ENCODE peak calls at places on chromosomes 12 and 14, in six cellular contexts. One of them, this sample, is unnamed.
A peak's percentile ranks its signal among the peaks of the same experiment; 100 is the strongest.

GRCh38 chr14:65144170-65144569 is 41.9 kb upstream of the MAX start:
- DNase-seq in GM12878: no peak
- DNase-seq in H1: no peak
- DNase-seq in K562: no peak
- DNase-seq in HepG2: no peak
- DNase-seq in GM12891: no peak
- DNase-seq in this sample: no peak

GRCh38 chr12:112924986-112925385 is 13.3 kb upstream of the OAS3 start:
- DNase-seq in GM12878: peak; percentile 36
- DNase-seq in GM12891: no peak
- DNase-seq in HepG2: peak; percentile 56
- DNase-seq in H1: no peak
- DNase-seq in K562: no peak
- DNase-seq in this sample: no peak

GRCh38 chr12:113422030-113422900 is at the start of gene SDSL:
- DNase-seq in HepG2: peak; percentile 48
- DNase-seq in GM12878: peak; percentile 76
- DNase-seq in K562: peak; percentile 83
- DNase-seq in GM12891: peak; percentile 51
- DNase-seq in H1: no peak
- DNase-seq in this sample: peak; percentile 50

GRCh38 chr12:116015525-116015924 is 262.0 kb downstream of the MED13L start:
- DNase-seq in K562: no peak
- DNase-seq in H1: no peak
- DNase-seq in GM12891: no peak
- DNase-seq in HepG2: peak; percentile 21
- DNase-seq in GM12878: no peak
- DNase-seq in this sample: no peak

GRCh38 chr12:144650-145284 is 69.2 kb downstream of the SLC6A12 start:
- DNase-seq in GM12891: no peak
- DNase-seq in GM12878: no peak
- DNase-seq in H1: no peak
- DNase-seq in K562: no peak
- DNase-seq in HepG2: no peak
- DNase-seq in this sample: no peak

GRCh38 chr12:122166422-122167327 is 7.3 kb downstream of the IL31 start:
- DNase-seq in H1: no peak
- DNase-seq in GM12891: no peak
- DNase-seq in K562: no peak
- DNase-seq in HepG2: no peak
- DNase-seq in GM12878: peak; percentile 9
- DNase-seq in this sample: no peak

GRCh38 chr14:34933301-34933700 is 49.5 kb upstream of the SRP54 start:
- DNase-seq in HepG2: no peak
- DNase-seq in K562: no peak
- DNase-seq in GM12891: no peak
- DNase-seq in H1: no peak
- DNase-seq in GM12878: no peak
- DNase-seq in this sample: no peak

GRCh38 chr12:132967736-132968135 is 11.6 kb upstream of the ZNF605 start:
- DNase-seq in GM12878: no peak
- DNase-seq in GM12891: no peak
- DNase-seq in HepG2: no peak
- DNase-seq in H1: no peak
- DNase-seq in K562: no peak
- DNase-seq in this sample: no peak

GRCh38 chr12:69119770-69120169 is 119.6 kb upstream of the CPSF6 start:
- DNase-seq in K562: no peak
- DNase-seq in H1: no peak
- DNase-seq in GM12891: no peak
- DNase-seq in HepG2: no peak
- DNase-seq in GM12878: no peak
- DNase-seq in this sample: no peak

GRCh38 chr14:60777856-60778578 is 43.5 kb downstream of the MNAT1 start:
- DNase-seq in H1: no peak
- DNase-seq in HepG2: no peak
- DNase-seq in GM12878: no peak
- DNase-seq in GM12891: no peak
- DNase-seq in K562: no peak
- DNase-seq in this sample: no peak

GRCh38 chr14:68401320-68401719 is 391.5 kb downstream of the ZFP36L1 start:
- DNase-seq in H1: no peak
- DNase-seq in GM12891: no peak
- DNase-seq in K562: no peak
- DNase-seq in HepG2: no peak
- DNase-seq in GM12878: no peak
- DNase-seq in this sample: no peak

GRCh38 chr14:90629471-90629870 is 186.8 kb downstream of the TTC7B start:
- DNase-seq in GM12878: no peak
- DNase-seq in K562: no peak
- DNase-seq in GM12891: no peak
- DNase-seq in H1: no peak
- DNase-seq in HepG2: no peak
- DNase-seq in this sample: no peak

GRCh38 chr14:102326583-102326982 is 7.0 kb downstream of the ZNF839 start:
- DNase-seq in HepG2: no peak
- DNase-seq in K562: no peak
- DNase-seq in GM12891: no peak
- DNase-seq in H1: no peak
- DNase-seq in GM12878: no peak
- DNase-seq in this sample: no peak
- TF ChIP-seq POLR2A in HepG2: no peak
- TF ChIP-seq POLR2A in K562: no peak
- TF ChIP-seq POLR2A in GM12891: no peak
- TF ChIP-seq POLR2A in H1: no peak
- TF ChIP-seq POLR2A in GM12878: no peak
- TF ChIP-seq POLR2A in this sample: no peak

DNA sequence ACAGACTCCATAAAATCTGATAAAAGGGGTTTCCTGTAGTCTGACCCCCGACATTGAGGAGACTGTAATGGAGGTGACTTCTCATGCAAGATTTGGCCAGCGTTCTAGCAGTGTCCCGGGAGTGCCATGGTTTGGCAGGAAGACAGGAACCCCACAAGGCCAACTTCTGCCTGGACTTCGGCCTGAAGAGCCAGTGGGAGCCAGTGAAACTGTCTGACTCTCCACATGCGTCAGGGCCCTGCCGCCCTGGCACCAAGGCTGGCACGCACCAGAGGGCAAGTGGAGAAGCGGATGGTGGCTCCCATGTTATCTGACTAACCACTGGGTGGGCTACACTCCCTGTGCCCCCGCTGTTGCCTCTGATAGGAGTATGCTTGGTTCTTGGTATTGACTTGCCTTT is 70.5 kb downstream of the TMEM260 start:
- DNase-seq in GM12891: no peak
- DNase-seq in K562: no peak
- DNase-seq in H1: no peak
- DNase-seq in HepG2: no peak
- DNase-seq in GM12878: no peak
- DNase-seq in this sample: no peak
- TF ChIP-seq POLR2AphosphoS5 in GM12891: no peak
- TF ChIP-seq POLR2AphosphoS5 in K562: no peak
- TF ChIP-seq POLR2AphosphoS5 in H1: no peak
- TF ChIP-seq POLR2AphosphoS5 in HepG2: no peak
- TF ChIP-seq POLR2AphosphoS5 in GM12878: no peak
- TF ChIP-seq POLR2AphosphoS5 in this sample: no peak

GRCh38 chr12:3727354-3727753 is 25.6 kb downstream of the CRACR2A start:
- DNase-seq in K562: no peak
- DNase-seq in H1: no peak
- DNase-seq in GM12891: no peak
- DNase-seq in GM12878: no peak
- DNase-seq in HepG2: no peak
- DNase-seq in this sample: no peak

GRCh38 chr12:3728686-3729085 is 24.2 kb downstream of the CRACR2A start:
- DNase-seq in GM12878: no peak
- DNase-seq in K562: no peak
- DNase-seq in H1: no peak
- DNase-seq in HepG2: no peak
- DNase-seq in GM12891: no peak
- DNase-seq in this sample: no peak

GRCh38 chr12:3726455-3726854 is 26.5 kb downstream of the CRACR2A start:
- DNase-seq in K562: no peak
- DNase-seq in HepG2: no peak
- DNase-seq in GM12891: no peak
- DNase-seq in GM12878: no peak
- DNase-seq in H1: no peak
- DNase-seq in this sample: no peak

GRCh38 chr12:3730111-3730510 is 22.8 kb downstream of the CRACR2A start:
- DNase-seq in GM12891: no peak
- DNase-seq in HepG2: no peak
- DNase-seq in H1: no peak
- DNase-seq in GM12878: no peak
- DNase-seq in K562: no peak
- DNase-seq in this sample: no peak

DNA sequence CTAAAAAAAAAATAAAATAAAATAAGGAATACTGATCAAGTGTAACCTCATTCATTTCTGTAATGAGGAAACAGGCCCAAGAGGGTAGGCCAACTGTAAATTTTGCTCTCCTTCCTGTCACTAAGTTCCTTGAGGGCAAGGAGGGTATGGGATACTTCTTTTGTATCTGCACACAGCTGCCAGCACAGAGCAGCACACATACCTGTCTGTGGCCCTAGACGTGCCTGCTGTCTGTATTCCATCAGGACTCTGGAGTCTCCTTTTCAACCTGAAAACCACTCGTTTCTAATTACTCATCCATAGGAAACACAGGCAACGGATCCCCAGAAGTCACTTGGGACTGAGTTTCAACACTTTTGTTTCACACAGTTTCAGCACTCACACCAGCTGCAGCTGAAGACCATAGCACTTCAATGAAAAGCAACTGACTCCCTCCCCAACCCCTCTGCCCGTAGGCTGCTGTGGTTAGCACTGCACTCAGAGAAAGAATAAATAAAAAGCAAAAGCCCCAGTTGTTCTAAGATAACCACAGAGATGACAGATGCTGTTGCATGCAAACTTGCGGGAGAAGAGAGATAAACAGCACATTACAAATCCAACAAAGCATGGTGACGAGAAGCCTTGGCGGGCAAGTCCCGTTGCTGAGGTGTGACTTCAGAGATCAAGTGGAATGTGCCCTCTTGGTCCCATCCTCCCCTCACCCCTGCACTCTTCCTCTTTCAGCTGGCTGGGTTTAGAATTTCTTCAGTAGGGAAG is 24.9 kb downstream of the CRACR2A start:
- DNase-seq in GM12878: peak; percentile 66
- DNase-seq in HepG2: no peak
- DNase-seq in K562: no peak
- DNase-seq in GM12891: no peak
- DNase-seq in H1: no peak
- DNase-seq in this sample: no peak
- TF ChIP-seq TAF1 in GM12878: no peak
- TF ChIP-seq TAF1 in HepG2: no peak
- TF ChIP-seq TAF1 in K562: no peak
- TF ChIP-seq TAF1 in GM12891: no peak
- TF ChIP-seq TAF1 in H1: no peak
- TF ChIP-seq TAF1 in this sample: no peak

GRCh38 chr14:95302667-95303066 is 17.0 kb downstream of the CLMN start:
- DNase-seq in GM12878: no peak
- DNase-seq in H1: no peak
- DNase-seq in GM12891: no peak
- DNase-seq in HepG2: no peak
- DNase-seq in K562: no peak
- DNase-seq in this sample: no peak
- TF ChIP-seq POLR2A in GM12878: no peak
- TF ChIP-seq POLR2A in H1: no peak
- TF ChIP-seq POLR2A in GM12891: no peak
- TF ChIP-seq POLR2A in HepG2: no peak
- TF ChIP-seq POLR2A in K562: no peak
- TF ChIP-seq POLR2A in this sample: no peak

DNA sequence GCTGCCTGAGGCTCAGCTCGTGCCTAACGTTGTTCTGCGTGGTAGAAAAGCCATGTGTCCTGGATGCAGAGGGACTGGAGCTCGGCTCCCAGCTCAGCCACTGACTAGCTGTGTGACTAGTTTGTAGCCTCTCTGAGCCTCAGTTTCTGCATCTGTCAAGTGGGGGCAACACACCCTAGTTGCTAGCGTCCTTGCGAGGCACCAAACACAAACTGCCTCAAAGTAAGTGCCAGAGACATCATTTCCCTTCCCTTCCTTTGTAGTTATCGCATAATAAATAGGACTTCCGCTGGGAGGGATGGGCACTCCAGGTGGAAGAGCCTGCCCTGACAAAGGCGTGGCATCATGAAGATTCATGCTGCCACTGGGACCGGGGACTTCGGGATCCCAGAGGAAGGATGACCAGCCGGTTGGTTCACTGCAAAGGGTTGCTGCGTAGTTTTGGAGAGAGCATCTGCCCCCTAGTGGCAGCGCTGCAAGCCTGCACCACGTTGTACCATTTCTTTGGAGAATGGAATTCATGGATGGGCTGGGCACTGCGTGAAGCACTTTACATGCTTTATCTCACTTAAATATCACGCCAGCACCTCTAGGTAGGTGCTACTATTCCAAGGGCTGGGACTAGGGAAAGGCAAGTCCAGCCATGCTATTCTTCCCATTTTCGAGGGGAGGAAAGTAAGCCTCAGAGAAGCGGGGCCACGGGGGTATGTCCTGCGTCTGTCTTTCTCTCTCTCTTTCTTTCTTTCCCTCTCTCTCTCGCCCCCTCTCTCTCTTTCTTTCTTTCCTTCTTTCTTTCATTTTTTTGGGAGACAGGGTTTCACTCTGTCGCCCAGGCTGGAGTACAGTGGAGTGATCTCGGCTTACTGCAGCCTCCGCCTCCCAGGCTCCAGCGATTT is 4.6 kb downstream of the CCDC197 start:
- DNase-seq in K562: peak; percentile 61
- DNase-seq in HepG2: peak; percentile 56
- DNase-seq in GM12878: no peak
- DNase-seq in GM12891: peak; percentile 65
- DNase-seq in H1: peak; percentile 73
- DNase-seq in this sample: no peak
- TF ChIP-seq POLR2AphosphoS5 in K562: no peak
- TF ChIP-seq POLR2AphosphoS5 in HepG2: no peak
- TF ChIP-seq POLR2AphosphoS5 in GM12878: no peak
- TF ChIP-seq POLR2AphosphoS5 in GM12891: no peak
- TF ChIP-seq POLR2AphosphoS5 in H1: no peak
- TF ChIP-seq POLR2AphosphoS5 in this sample: no peak

GRCh38 chr14:85118274-85118673 is 411.7 kb upstream of the FLRT2 start:
- DNase-seq in GM12878: no peak
- DNase-seq in HepG2: no peak
- DNase-seq in H1: no peak
- DNase-seq in K562: no peak
- DNase-seq in GM12891: no peak
- DNase-seq in this sample: no peak
- TF ChIP-seq TAF1 in GM12878: no peak
- TF ChIP-seq TAF1 in HepG2: no peak
- TF ChIP-seq TAF1 in H1: no peak
- TF ChIP-seq TAF1 in K562: no peak
- TF ChIP-seq TAF1 in GM12891: no peak
- TF ChIP-seq TAF1 in this sample: no peak

DNA sequence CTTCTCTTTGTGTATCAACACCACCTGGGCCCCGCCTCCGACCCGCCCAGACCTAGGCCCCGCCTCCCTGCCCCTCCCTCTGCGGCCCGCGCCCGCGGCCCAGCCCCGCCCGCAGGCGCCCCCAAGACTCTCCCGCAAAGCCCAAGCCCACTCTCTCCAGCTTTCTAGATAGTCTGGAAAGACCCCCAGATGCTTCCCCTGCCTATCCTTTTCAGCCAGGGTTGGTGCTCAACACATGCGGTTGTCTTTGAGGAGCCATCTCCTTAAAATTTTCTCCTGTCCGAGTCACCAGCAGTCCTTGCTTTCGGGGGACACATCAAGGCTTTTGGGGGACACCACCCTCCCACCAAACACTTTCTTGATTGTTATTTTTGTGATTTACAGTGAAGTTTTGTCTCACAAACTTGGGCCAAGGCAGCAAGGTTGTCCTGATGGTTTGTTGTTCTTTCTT is 304 bp upstream of the SLC38A2 start:
- DNase-seq in HepG2: no peak
- DNase-seq in H1: peak; percentile 98
- DNase-seq in GM12878: no peak
- DNase-seq in K562: peak; percentile 96
- DNase-seq in GM12891: no peak
- DNase-seq in this sample: no peak
- TF ChIP-seq POLR2A in HepG2: no peak
- TF ChIP-seq POLR2A in H1: no peak
- TF ChIP-seq POLR2A in GM12878: no peak
- TF ChIP-seq POLR2A in K562: no peak
- TF ChIP-seq POLR2A in GM12891: no peak
- TF ChIP-seq POLR2A in this sample: no peak

This sample was measured in GM12892.